ENCODE peak calls at places on chromosomes 11 and 22, in seven cellular contexts. J is astrocyte of the spinal cord; Y is GM12865; U is retinal pigment epithelial cell; H is BJ; M is CD4-positive, alpha-beta T cell; L is AG04450. C is an unnamed sample.

GRCh38 chr11:115784796-115785521 is 280.7 kb upstream of the CADM1 start:
- DNase-seq in Y (no peak), H (no peak), M (no peak), U (no peak), J (no peak), L (no peak), C (no peak)

GRCh38 chr22:34587357-34588356 is 478.3 kb upstream of the ISX start:
- DNase-seq in L (no peak), U (no peak), H (no peak), M (no peak), J (no peak), Y (no peak), C (no peak)

GRCh38 chr22:32996702-32997101 is 61.5 kb downstream of the SYN3 start:
- DNase-seq in Y (no peak), H (no peak), L (no peak), M (no peak), J (no peak), U (peak; percentile 45), C (no peak)

GRCh38 chr11:60786811-60787567 is 1.9 kb downstream of the MS4A10 start:
- DNase-seq in H (peak; percentile 51), M (no peak), J (peak; percentile 64), L (peak; percentile 38), Y (no peak), U (peak; percentile 20), C (no peak)

GRCh38 chr11:102012946-102013345 is 34.3 kb upstream of the CFAP300 start:
- DNase-seq in L (no peak), J (no peak), Y (no peak), H (no peak), U (no peak), M (no peak), C (no peak)

GRCh38 chr11:65915821-65916251 is 3.0 kb downstream of the C11orf68 start:
- DNase-seq in Y (no peak), J (peak; percentile 95), U (peak; percentile 94), M (no peak), H (peak; percentile 89), L (peak; percentile 93), C (no peak)

GRCh38 chr11:92224394-92225205 is at the start of gene FAT3:
- DNase-seq in U (peak; percentile 46), Y (no peak), L (peak; percentile 4), H (no peak), M (no peak), J (peak; percentile 67), C (no peak)

GRCh38 chr22:23608583-23608982 is 23.5 kb downstream of the DRICH1 start:
- DNase-seq in L (no peak), H (no peak), U (peak; percentile 15), Y (no peak), J (no peak), M (no peak), C (no peak)

GRCh38 chr11:129163714-129164164 is 28.4 kb downstream of the ARHGAP32 start:
- DNase-seq in M (no peak), U (no peak), Y (no peak), H (no peak), L (no peak), J (no peak), C (no peak)

GRCh38 chr11:10916674-10917073 is 58.8 kb upstream of the ZBED5 start:
- DNase-seq in J (no peak), M (no peak), Y (no peak), H (no peak), U (no peak), L (no peak), C (no peak)

GRCh38 chr11:112366777-112367176 is 106.1 kb upstream of the PLET1 start:
- DNase-seq in Y (no peak), M (no peak), L (peak; percentile 45), H (peak; percentile 17), J (peak; percentile 6), U (no peak), C (no peak)

GRCh38 chr11:132205496-132205895 is 835.1 kb downstream of the NTM start:
- DNase-seq in Y (no peak), J (peak; percentile 35), U (no peak), H (no peak), M (no peak), L (no peak), C (no peak)

GRCh38 chr11:130442728-130443127 is 5.7 kb upstream of the ADAMTS15 start:
- DNase-seq in J (peak; percentile 14), M (no peak), Y (no peak), L (no peak), U (no peak), H (no peak), C (no peak)

GRCh38 chr11:28834877-28835276 is 726.7 kb downstream of the METTL15 start:
- DNase-seq in J (peak; percentile 88), L (peak; percentile 79), H (peak; percentile 63), Y (no peak), U (peak; percentile 77), M (no peak), C (no peak)

GRCh38 chr11:47248304-47248663 is 330 bp downstream of the ACP2 start:
- DNase-seq in U (no peak), J (no peak), L (no peak), M (no peak), H (no peak), Y (peak; percentile 49), C (no peak)

GRCh38 chr11:45666648-45667642 is 1.5 kb upstream of the CHST1 start:
- DNase-seq in U (no peak), H (no peak), J (no peak), L (no peak), Y (no peak), M (no peak), C (no peak)

GRCh38 chr11:9495780-9496514 is 35.1 kb downstream of the ZNF143 start:
- DNase-seq in M (no peak), J (no peak), L (no peak), Y (no peak), H (no peak), U (no peak), C (no peak)

GRCh38 chr11:130979386-130979972 is 63.2 kb upstream of the SNX19 start:
- DNase-seq in L (peak; percentile 30), J (peak; percentile 39), U (no peak), Y (peak; percentile 19), H (no peak), M (no peak), C (no peak)

GRCh38 chr22:49403102-49403501 is 424.6 kb downstream of the BRD1 start:
- DNase-seq in Y (no peak), L (no peak), J (no peak), M (no peak), H (no peak), U (no peak), C (no peak)

DNA sequence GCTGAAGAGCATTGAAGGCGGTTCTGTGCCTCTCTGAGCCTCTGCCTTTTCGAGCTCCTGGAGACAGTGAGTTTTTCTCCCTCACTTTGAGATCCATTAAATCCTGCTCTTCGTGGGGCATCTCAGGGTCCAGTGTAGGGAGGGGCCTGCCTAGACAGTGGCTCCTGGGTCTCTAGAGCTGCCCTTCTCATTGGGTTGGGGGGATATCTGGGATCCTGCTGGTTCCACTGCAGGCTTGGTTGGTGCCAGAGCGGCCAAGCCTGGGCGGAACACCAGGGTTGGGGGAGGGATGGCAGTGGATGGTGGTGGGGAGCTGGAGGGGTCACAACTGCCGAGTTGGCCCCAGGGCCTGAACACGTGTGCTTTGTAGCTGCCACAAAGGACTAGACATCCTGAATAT is 52.2 kb upstream of the CARS1 start:
- DNase-seq in U (no peak), Y (no peak), J (no peak), M (no peak), H (no peak), L (no peak), C (no peak)
- TF ChIP-seq CTCF in U (no peak), Y (no peak), J (no peak), M (no peak), H (no peak), L (no peak), C (no peak)

GRCh38 chr22:29080061-29080975 is 7.5 kb downstream of the KREMEN1 start:
- DNase-seq in U (no peak), J (no peak), H (no peak), M (no peak), L (no peak), Y (no peak), C (no peak)

GRCh38 chr22:29078036-29078868 is 5.4 kb downstream of the KREMEN1 start:
- DNase-seq in M (no peak), L (no peak), J (no peak), Y (no peak), U (no peak), H (no peak), C (no peak)

GRCh38 chr22:29078869-29079207 is 6.0 kb downstream of the KREMEN1 start:
- DNase-seq in Y (no peak), U (no peak), H (no peak), J (no peak), M (no peak), L (no peak), C (no peak)

GRCh38 chr22:29081499-29082236 is 8.8 kb downstream of the KREMEN1 start:
- DNase-seq in J (no peak), U (no peak), M (no peak), H (no peak), L (no peak), Y (no peak), C (no peak)

GRCh38 chr22:29079218-29079901 is 6.5 kb downstream of the KREMEN1 start:
- DNase-seq in Y (no peak), L (no peak), M (no peak), U (peak; percentile 68), H (no peak), J (peak; percentile 36), C (no peak)
- TF ChIP-seq CTCF in Y (no peak), L (no peak), M (no peak), U (no peak), H (no peak), J (no peak), C (no peak)

DNA sequence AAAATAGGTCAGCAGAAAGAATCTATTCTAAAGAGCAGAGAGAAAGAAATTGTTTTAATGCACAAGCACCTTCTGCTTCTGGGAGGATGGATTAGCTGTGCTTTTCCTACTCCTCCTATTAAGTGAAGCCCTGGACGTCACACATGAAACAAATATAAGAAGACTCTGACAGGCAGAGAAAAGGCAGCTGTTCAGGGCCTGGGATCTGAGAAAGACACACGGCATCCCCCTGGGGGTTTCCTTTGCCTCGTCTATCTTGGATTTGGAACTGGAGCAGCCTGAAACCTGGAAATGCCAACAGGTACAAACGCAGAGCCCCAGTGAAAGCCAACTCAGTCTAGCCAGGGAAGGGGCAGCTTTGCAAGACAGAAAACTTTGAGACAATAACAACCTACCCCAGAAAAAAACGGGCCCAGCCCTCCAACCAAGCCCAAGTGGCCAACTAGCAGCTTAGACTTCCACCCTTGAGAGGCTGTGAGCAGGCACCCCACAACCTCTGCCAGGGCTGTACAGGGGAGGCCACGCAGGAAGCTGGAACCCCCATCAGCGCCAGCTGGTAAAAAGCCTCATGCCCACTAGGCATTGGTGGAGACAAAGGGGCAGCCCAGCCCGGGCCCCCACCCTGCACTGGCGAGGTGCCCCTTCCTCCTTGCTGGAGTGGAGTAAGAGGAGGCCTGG is 7.3 kb downstream of the CERK start:
- DNase-seq in U (no peak), H (no peak), J (no peak), Y (no peak), M (no peak), L (no peak), C (no peak)
- TF ChIP-seq CTCF in U (no peak), H (no peak), J (no peak), Y (no peak), M (no peak), L (no peak), C (no peak)

DNA sequence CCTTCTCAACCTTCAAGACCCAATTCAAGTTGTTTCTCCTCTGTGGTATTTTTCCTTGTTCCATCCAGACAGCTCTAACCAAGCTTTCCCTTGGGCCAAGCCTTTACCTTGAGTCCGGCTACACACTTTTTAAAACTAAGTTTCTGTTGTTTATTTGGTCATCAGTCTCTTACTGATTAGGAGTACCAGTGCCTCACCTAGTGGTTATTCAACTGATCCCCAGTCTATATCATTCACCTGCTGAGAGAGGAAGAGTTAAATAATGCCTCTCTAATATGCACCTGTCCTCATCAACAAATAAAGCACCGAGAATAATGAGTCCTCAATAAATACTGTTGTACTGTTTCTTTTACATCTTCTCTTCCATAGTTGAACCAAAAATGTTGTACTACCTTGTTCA is 160.8 kb downstream of the MSANTD4 start:
- DNase-seq in H (no peak), U (no peak), M (no peak), J (no peak), L (no peak), Y (no peak), C (no peak)
- TF ChIP-seq CTCF in H (peak; percentile 13), U (peak; percentile 52), M (no peak), J (peak; percentile 43), L (peak; percentile 48), Y (no peak), C (no peak)